ENCODE peak calls at places on chromosome 16, in four cellular contexts. I is GM12878, P is H1, V is HepG2. B is an unnamed sample.

GRCh38 chr16:24825696-24826095 is 20.1 kb upstream of the SLC5A11 start:
- DNase-seq in P (no peak), V (no peak), I (no peak), B (no peak)

GRCh38 chr16:70454221-70455034 is at the start of gene FCSK:
- DNase-seq in I (no peak), P (no peak), V (peak), B (peak)

GRCh38 chr16:69848635-69849545 is 86.8 kb downstream of the WWP2 start:
- DNase-seq in P (no peak), V (no peak), I (no peak), B (no peak)

GRCh38 chr16:82980810-82981209 is 354.0 kb downstream of the CDH13 start:
- DNase-seq in P (no peak), I (no peak), V (no peak), B (no peak)

GRCh38 chr16:54067317-54068065 is 219.1 kb downstream of the IRX3 start:
- DNase-seq in V (peak), I (no peak), P (no peak), B (no peak)

GRCh38 chr16:53456625-53457024 is 22.4 kb downstream of the RBL2 start:
- DNase-seq in I (no peak), P (no peak), V (no peak), B (no peak)

GRCh38 chr16:54921229-54921824 is 9.3 kb upstream of the IRX5 start:
- DNase-seq in V (no peak), I (no peak), P (no peak), B (no peak)

GRCh38 chr16:15556130-15556529 is 86.8 kb downstream of the MARF1 start:
- DNase-seq in V (no peak), I (no peak), P (no peak), B (no peak)

GRCh38 chr16:51875834-51876725 is 670.9 kb downstream of the TOX3 start:
- DNase-seq in V (no peak), I (no peak), P (no peak), B (no peak)

GRCh38 chr16:25027781-25028180 is 12.6 kb upstream of the ARHGAP17 start:
- DNase-seq in V (no peak), I (no peak), P (no peak), B (no peak)

GRCh38 chr16:1983544-1984346 is at the start of gene GFER:
- DNase-seq in P (peak), I (peak), V (peak), B (peak)
- TF ChIP-seq TCF12 in P (no peak), I (no peak), V (no peak), B (no peak)

GRCh38 chr16:3101841-3102470 is 2.9 kb upstream of the ZSCAN10 start:
- DNase-seq in P (no peak), V (no peak), I (no peak), B (no peak)
- H3K4me3 ChIP-seq in P (no peak), V (no peak), I (peak), B (no peak)

GRCh38 chr16:84050316-84050715 is 7.7 kb upstream of the SLC38A8 start:
- DNase-seq in P (no peak), I (no peak), V (no peak), B (no peak)
- TF ChIP-seq TCF12 in P (no peak), I (no peak), V (no peak), B (no peak)

GRCh38 chr16:79599837-79600635 is 501 bp downstream of the MAF start:
- DNase-seq in V (no peak), P (no peak), I (no peak), B (peak)

GRCh38 chr16:79597277-79597676 is 3.3 kb downstream of the MAF start:
- DNase-seq in V (no peak), I (no peak), P (no peak), B (no peak)

GRCh38 chr16:79599256-79599836 is 1.2 kb downstream of the MAF start:
- DNase-seq in I (no peak), P (no peak), V (no peak), B (peak)

GRCh38 chr16:79597775-79598174 is 2.8 kb downstream of the MAF start:
- DNase-seq in P (no peak), V (no peak), I (no peak), B (no peak)

GRCh38 chr16:79598341-79599181 is 2.0 kb downstream of the MAF start:
- DNase-seq in I (no peak), V (no peak), P (peak), B (peak)
- H3K4me3 ChIP-seq in I (no peak), V (no peak), P (peak), B (no peak)

GRCh38 chr16:49589721-49590120 is 216.1 kb downstream of the C16orf78 start:
- DNase-seq in I (no peak), P (no peak), V (no peak), B (no peak)
- TF ChIP-seq TCF12 in I (no peak), P (no peak), V (no peak), B (no peak)

DNA sequence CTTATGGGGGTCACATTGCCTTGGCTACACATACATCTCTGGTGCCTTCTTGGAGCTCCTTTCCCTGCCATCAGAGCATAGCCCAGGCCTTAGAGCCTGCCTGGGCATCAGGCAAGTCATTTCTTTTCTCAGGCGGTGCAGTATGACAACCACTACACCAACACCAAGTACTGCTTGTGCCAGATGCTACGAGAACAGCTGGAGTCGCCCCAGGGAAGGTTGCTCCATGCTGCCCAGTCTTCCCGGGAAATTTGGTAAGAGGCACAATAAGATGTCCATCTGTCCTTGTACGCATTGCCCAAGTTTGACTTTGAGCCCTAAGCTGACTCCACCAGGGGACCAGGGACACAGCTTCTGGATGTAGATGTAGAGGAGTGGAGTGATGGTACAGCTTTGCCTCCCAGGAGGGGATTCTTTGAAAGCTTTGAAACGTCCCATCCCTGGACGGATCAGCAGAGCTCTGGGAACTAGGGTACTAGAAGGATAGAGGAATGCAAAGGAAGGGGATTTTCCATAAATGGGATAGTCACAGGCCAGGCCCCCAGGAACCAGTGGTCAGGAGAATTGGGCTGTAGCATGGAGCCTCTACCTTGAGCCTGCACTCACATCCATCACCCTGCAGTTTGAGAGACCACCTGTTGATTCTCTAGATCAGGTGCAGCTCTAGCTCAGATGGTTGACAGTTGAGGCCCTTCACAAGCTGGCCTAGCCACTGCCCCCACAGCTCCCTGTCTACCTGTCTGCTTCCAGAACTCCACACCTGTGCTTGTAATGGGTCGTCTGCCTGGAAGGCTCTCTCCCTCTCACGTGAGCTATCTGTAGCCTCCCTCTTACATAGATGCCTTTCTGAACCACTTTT is 11.0 kb upstream of the NFATC3 start:
- DNase-seq in V (no peak), P (no peak), I (no peak), B (no peak)
- H3K4me3 ChIP-seq in V (no peak), P (no peak), I (no peak), B (no peak)

GRCh38 chr16:29898786-29899515 is 399 bp downstream of the SEZ6L2 start:
- DNase-seq in I (no peak), P (no peak), V (no peak), B (peak)
- TF ChIP-seq TCF12 in I (no peak), P (no peak), V (no peak), B (no peak)

DNA sequence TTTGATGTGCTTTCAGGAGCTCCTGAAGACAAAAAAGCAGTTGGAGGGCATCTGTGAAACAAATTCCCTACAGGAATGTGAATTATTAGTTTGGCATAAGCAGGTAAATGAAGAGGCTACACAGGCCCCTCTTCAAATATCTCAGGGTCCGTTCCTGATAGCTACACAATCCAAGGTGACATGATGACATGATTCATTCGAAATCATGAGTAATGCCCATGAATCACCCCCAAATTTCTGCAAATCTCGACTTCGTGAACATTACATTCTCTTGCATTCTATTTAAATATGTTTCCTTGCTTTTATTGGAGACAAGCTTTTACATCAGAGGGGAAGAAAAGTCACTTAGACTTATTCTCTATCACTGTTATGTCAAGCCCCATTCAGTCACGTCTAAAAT is 22.3 kb downstream of the GAN start:
- DNase-seq in P (no peak), I (no peak), V (no peak), B (no peak)
- H3K4me3 ChIP-seq in P (no peak), I (no peak), V (no peak), B (no peak)

GRCh38 chr16:4420703-4421102 is 4.3 kb upstream of the CORO7 start:
- DNase-seq in I (no peak), V (no peak), P (no peak), B (no peak)
- TF ChIP-seq TCF12 in I (no peak), V (no peak), P (no peak), B (no peak)

B was measured in SK-N-SH.